ENCODE peak calls at places on chromosomes 16 and 17, in seven cellular contexts. S is lower leg skin, H is pancreas, W is NCI-H1930, F is HEK293T, Q is HAP-1, E is PC-9. C is an unnamed sample.
A peak's percentile ranks its signal among the peaks of the same experiment; 100 is the strongest.

GRCh38 chr17:2926019-2926650 is 129.9 kb downstream of the RAP1GAP2 start:
- DNase-seq in S (no peak), H (peak; percentile 60), W (no peak), F (no peak), Q (no peak), E (peak; percentile 68), C (no peak)

GRCh38 chr17:57455063-57455914 is 199.0 kb downstream of the MSI2 start:
- DNase-seq in S (no peak), H (no peak), W (no peak), F (no peak), Q (no peak), E (no peak), C (peak; percentile 3)

GRCh38 chr17:79933863-79934652 is 94.8 kb upstream of the CBX4 start:
- DNase-seq in S (no peak), H (peak; percentile 63), W (no peak), F (no peak), Q (no peak), E (peak; percentile 62), C (no peak)

GRCh38 chr17:51015145-51015558 is 105.5 kb downstream of the SPAG9 start:
- DNase-seq in S (no peak), H (no peak), W (peak; percentile 28), F (no peak), Q (peak; percentile 23), E (no peak), C (no peak)

GRCh38 chr17:80696456-80696855 is 151.8 kb downstream of the RPTOR start:
- DNase-seq in S (no peak), H (no peak), W (no peak), F (no peak), Q (no peak), E (no peak), C (no peak)

GRCh38 chr16:31529398-31530312 is 2.0 kb downstream of the AHSP start:
- DNase-seq in S (no peak), H (no peak), W (peak; percentile 29), F (no peak), Q (no peak), E (no peak), C (no peak)

GRCh38 chr17:76734080-76734840 is 2.9 kb downstream of the SRSF2 start:
- DNase-seq in S (no peak), H (no peak), W (no peak), F (no peak), Q (peak; percentile 22), E (no peak), C (no peak)

GRCh38 chr16:52561910-52562741 is 15.2 kb upstream of the TOX3 start:
- DNase-seq in S (no peak), H (no peak), W (no peak), F (no peak), Q (no peak), E (no peak), C (no peak)

GRCh38 chr16:54136276-54136625 is 150.3 kb downstream of the IRX3 start:
- DNase-seq in S (no peak), H (no peak), W (no peak), F (no peak), Q (no peak), E (no peak), C (no peak)

C was measured in central memory CD4-positive, alpha-beta T cell.